ENCODE peak calls at places on chromosomes 3 and 15, in eight cellular contexts. A is NCI-H460; I is stimulated activated CD4-positive, alpha-beta T cell treated with anti-CD3 and anti-CD28 coated beads, Interleukin-2, amount 100 ng/mL, for 48 hours; N is omental fat pad; U is NCI-H2081; J is HT-29; V is T follicular helper cell; P is DMS153. Y is an unnamed sample.

GRCh38 chr3:59843816-59844215 is 794.0 kb upstream of the CFAP20DC start:
- DNase-seq in P (no peak), I (no peak), J (no peak), U (no peak), V (no peak), A (no peak), N (no peak), Y (no peak)

GRCh38 chr3:188052229-188052965 is 101.6 kb upstream of the LPP start:
- DNase-seq in U (peak), I (no peak), J (no peak), P (peak), A (no peak), N (no peak), V (no peak), Y (no peak)

GRCh38 chr15:85941186-85941855 is 138.3 kb upstream of the AGBL1 start:
- DNase-seq in N (no peak), P (no peak), J (peak), U (no peak), V (no peak), A (no peak), I (no peak), Y (peak)

GRCh38 chr15:42273900-42274692 is 863 bp upstream of the TMEM87A start:
- DNase-seq in J (peak), A (no peak), U (peak), V (peak), N (peak), P (no peak), I (peak), Y (no peak)

GRCh38 chr15:91855684-91856553 is 2.4 kb downstream of the SLCO3A1 start:
- DNase-seq in I (no peak), V (no peak), J (peak), U (peak), A (no peak), N (no peak), P (peak), Y (no peak)

GRCh38 chr3:194685050-194685722 is 497 bp upstream of the FAM43A start:
- DNase-seq in I (no peak), U (no peak), V (no peak), J (no peak), P (no peak), A (no peak), N (no peak), Y (no peak)

GRCh38 chr3:36681867-36682266 is 82.5 kb downstream of the DCLK3 start:
- DNase-seq in A (no peak), J (no peak), I (no peak), N (no peak), V (no peak), P (no peak), U (no peak), Y (no peak)

GRCh38 chr3:49724586-49724985 is 835 bp upstream of the GMPPB start:
- DNase-seq in P (no peak), U (no peak), V (peak), J (no peak), A (no peak), I (no peak), N (no peak), Y (no peak)

GRCh38 chr3:159600291-159600690 is 388.3 kb upstream of the IL12A start:
- DNase-seq in N (no peak), J (no peak), I (no peak), A (no peak), U (no peak), V (no peak), P (no peak), Y (no peak)

GRCh38 chr3:155747867-155748266 is 3.0 kb upstream of the PLCH1 start:
- DNase-seq in A (no peak), P (no peak), V (no peak), J (no peak), U (no peak), I (no peak), N (no peak), Y (no peak)

GRCh38 chr3:4071481-4072184 is 231.5 kb upstream of the SETMAR start:
- DNase-seq in V (no peak), J (peak), P (peak), A (no peak), N (no peak), U (no peak), I (no peak), Y (no peak)

GRCh38 chr3:134496481-134497071 is 10.7 kb downstream of the CEP63 start:
- DNase-seq in J (no peak), U (no peak), N (no peak), I (no peak), V (no peak), A (no peak), P (no peak), Y (no peak)

GRCh38 chr3:138705675-138706074 is 97.1 kb downstream of the FAIM start:
- DNase-seq in J (no peak), U (no peak), P (no peak), I (no peak), N (no peak), V (no peak), A (no peak), Y (no peak)

GRCh38 chr3:141992512-141992911 is 116.1 kb downstream of the ATP1B3 start:
- DNase-seq in A (no peak), V (no peak), U (no peak), P (no peak), I (no peak), J (no peak), N (no peak), Y (no peak)

GRCh38 chr3:134002326-134002725 is 27.4 kb downstream of the SLCO2A1 start:
- DNase-seq in A (no peak), U (no peak), J (no peak), I (no peak), N (no peak), P (no peak), V (no peak), Y (peak)

GRCh38 chr3:143363276-143363675 is 243.7 kb downstream of the CHST2 start:
- DNase-seq in P (no peak), U (no peak), V (no peak), J (no peak), I (no peak), N (no peak), A (no peak), Y (peak)

GRCh38 chr3:46133285-46133684 is 74.8 kb downstream of the CCR1 start:
- DNase-seq in I (no peak), V (no peak), J (no peak), N (no peak), U (no peak), P (no peak), A (no peak), Y (no peak)

GRCh38 chr3:128381609-128382008 is 85.1 kb downstream of the DNAJB8 start:
- DNase-seq in J (no peak), N (no peak), P (no peak), I (no peak), U (no peak), V (no peak), A (no peak), Y (no peak)

GRCh38 chr3:196754215-196754937 is 14.7 kb downstream of the PAK2 start:
- DNase-seq in I (no peak), A (no peak), V (no peak), P (no peak), U (no peak), N (no peak), J (peak), Y (no peak)

GRCh38 chr3:49940667-49941249 is 808 bp downstream of the RBM6 start:
- DNase-seq in P (no peak), I (no peak), U (no peak), J (no peak), V (no peak), A (no peak), N (no peak), Y (no peak)

GRCh38 chr3:58596828-58597518 is 19.8 kb upstream of the FAM107A start:
- DNase-seq in U (no peak), P (no peak), V (no peak), N (no peak), I (no peak), A (peak), J (no peak), Y (no peak)

GRCh38 chr3:160450846-160451245 is 1.3 kb upstream of the TRIM59 start:
- DNase-seq in I (no peak), A (no peak), V (no peak), J (no peak), P (no peak), U (no peak), N (no peak), Y (peak)

GRCh38 chr3:94258851-94259250 is 196.0 kb downstream of the NSUN3 start:
- DNase-seq in V (no peak), P (no peak), J (no peak), U (no peak), I (no peak), N (no peak), A (no peak), Y (no peak)

GRCh38 chr3:86969500-86970189 is 21.3 kb downstream of the VGLL3 start:
- DNase-seq in J (peak), A (peak), N (no peak), I (peak), V (no peak), U (peak), P (no peak), Y (no peak)

GRCh38 chr3:168051579-168052183 is 44.0 kb downstream of the GOLIM4 start:
- DNase-seq in U (no peak), A (no peak), P (no peak), N (no peak), V (no peak), J (no peak), I (no peak), Y (no peak)

GRCh38 chr3:158723991-158724390 is 8.3 kb downstream of the RARRES1 start:
- DNase-seq in J (no peak), U (no peak), V (no peak), N (no peak), I (no peak), P (no peak), A (no peak), Y (no peak)